ENCODE peak calls at places on chromosome 10, in eight cellular contexts. Y is endothelial cell; Z is non-pigmented ciliary epithelial cell; D is HuH-7.5; H is left ventricle myocardium superior; P is stimulated activated naive CD4-positive, alpha-beta T cell; Q is NCI-H82; V is lower leg skin. B is an unnamed sample.

GRCh38 chr10:121732676-121733445 is 134.6 kb upstream of the FGFR2 start:
- DNase-seq in Y (no peak), Z (no peak), D (no peak), H (no peak), P (no peak), Q (no peak), V (no peak), B (no peak)

GRCh38 chr10:63071145-63071544 is 62.0 kb upstream of the NRBF2 start:
- DNase-seq in Y (no peak), Z (no peak), D (no peak), H (no peak), P (no peak), Q (peak), V (no peak), B (no peak)

GRCh38 chr10:80472234-80473095 is 18.4 kb downstream of the TSPAN14 start:
- DNase-seq in Y (no peak), Z (peak), D (no peak), H (no peak), P (no peak), Q (no peak), V (no peak), B (no peak)

GRCh38 chr10:132272061-132272766 is 35.5 kb downstream of the STK32C start:
- DNase-seq in Y (no peak), Z (no peak), D (no peak), H (peak), P (no peak), Q (no peak), V (no peak), B (no peak)

GRCh38 chr10:71438761-71439160 is 42.0 kb downstream of the CDH23 start:
- DNase-seq in Y (no peak), Z (no peak), D (no peak), H (no peak), P (no peak), Q (no peak), V (no peak), B (no peak)

GRCh38 chr10:30701471-30702173 is 72.1 kb upstream of the LYZL2 start:
- DNase-seq in Y (no peak), Z (no peak), D (no peak), H (no peak), P (peak), Q (peak), V (no peak), B (peak)

GRCh38 chr10:74207681-74208080 is 56.7 kb downstream of the ADK start:
- DNase-seq in Y (no peak), Z (no peak), D (no peak), H (no peak), P (no peak), Q (no peak), V (no peak), B (no peak)

GRCh38 chr10:137606-138005 is 2.4 kb downstream of the ZMYND11 start:
- DNase-seq in Y (no peak), Z (no peak), D (no peak), H (no peak), P (no peak), Q (no peak), V (no peak), B (no peak)

GRCh38 chr10:54444184-54444583 is 356.8 kb downstream of the PCDH15 start:
- DNase-seq in Y (no peak), Z (no peak), D (no peak), H (no peak), P (no peak), Q (no peak), V (no peak), B (no peak)

GRCh38 chr10:132846631-132847415 is 60.9 kb upstream of the NKX6-2 start:
- DNase-seq in Y (no peak), Z (no peak), D (no peak), H (no peak), P (no peak), Q (no peak), V (no peak), B (no peak)

GRCh38 chr10:69636626-69637550 is 6.8 kb downstream of the FAM241B start:
- DNase-seq in Y (peak), Z (no peak), D (no peak), H (peak), P (peak), Q (peak), V (no peak), B (no peak)

GRCh38 chr10:61472090-61472674 is 19.0 kb upstream of the TMEM26 start:
- DNase-seq in Y (no peak), Z (no peak), D (no peak), H (no peak), P (no peak), Q (peak), V (no peak), B (no peak)

GRCh38 chr10:25226775-25227682 is 52.2 kb downstream of the GPR158 start:
- DNase-seq in Y (peak), Z (no peak), D (no peak), H (no peak), P (no peak), Q (peak), V (no peak), B (no peak)

GRCh38 chr10:114491933-114492332 is 87.6 kb upstream of the AFAP1L2 start:
- DNase-seq in Y (no peak), Z (no peak), D (no peak), H (no peak), P (no peak), Q (no peak), V (no peak), B (no peak)

GRCh38 chr10:101214446-101215396 is 14.5 kb downstream of the LBX1 start:
- DNase-seq in Y (peak), Z (no peak), D (peak), H (peak), P (no peak), Q (peak), V (no peak), B (peak)

GRCh38 chr10:102234866-102235597 is 6.3 kb downstream of the PITX3 start:
- DNase-seq in Y (no peak), Z (no peak), D (no peak), H (no peak), P (no peak), Q (peak), V (no peak), B (no peak)

B was measured in naive thymus-derived CD4-positive, alpha-beta T cell.